ENCODE peak calls at places on chromosomes 12 and 14, in seven cellular contexts. G, T, D, M, I, Q and L are unnamed samples.

GRCh38 chr12:109221277-109221931 is 87.7 kb downstream of the FOXN4 start:
- DNase-seq in T (no peak), G (no peak), M (no peak), D (no peak), I (no peak), Q (no peak), L (no peak)

GRCh38 chr14:79749051-79749450 is 462.3 kb downstream of the DIO2 start:
- DNase-seq in G (no peak), I (no peak), M (no peak), D (no peak), T (no peak), Q (no peak), L (no peak)

GRCh38 chr14:73740921-73741326 is 26.7 kb upstream of the PNMA1 start:
- DNase-seq in G (peak), T (peak), Q (no peak), M (no peak), D (peak), I (no peak), L (peak)

GRCh38 chr14:105010106-105010505 is 10.8 kb downstream of the CDCA4 start:
- DNase-seq in Q (no peak), T (no peak), D (no peak), G (no peak), M (no peak), I (no peak), L (no peak)

GRCh38 chr14:65403231-65403630 is 9.3 kb upstream of the FUT8 start:
- DNase-seq in G (peak), T (peak), M (no peak), Q (no peak), I (no peak), D (no peak), L (peak)

GRCh38 chr14:37241206-37241605 is 43.5 kb downstream of the MIPOL1 start:
- DNase-seq in G (no peak), T (no peak), D (no peak), I (no peak), M (no peak), Q (no peak), L (no peak)

GRCh38 chr14:73744874-73745529 is 30.8 kb upstream of the PNMA1 start:
- DNase-seq in G (no peak), I (no peak), D (peak), Q (no peak), M (no peak), T (no peak), L (no peak)

GRCh38 chr14:87810711-87811110 is 182.3 kb downstream of the GALC start:
- DNase-seq in D (no peak), I (no peak), Q (no peak), G (no peak), T (no peak), M (no peak), L (no peak)

GRCh38 chr14:49218436-49219092 is 367.6 kb downstream of the RPS29 start:
- DNase-seq in I (no peak), D (no peak), G (no peak), T (peak), M (no peak), Q (no peak), L (no peak)

GRCh38 chr12:5623411-5623810 is 191.5 kb downstream of the NTF3 start:
- DNase-seq in M (no peak), G (no peak), T (no peak), D (no peak), Q (no peak), I (no peak), L (no peak)

GRCh38 chr14:99554184-99554583 is 49.8 kb downstream of the CCDC85C start:
- DNase-seq in G (no peak), I (no peak), D (peak), T (no peak), M (no peak), Q (peak), L (no peak)

GRCh38 chr14:100849432-100849831 is 23.5 kb downstream of the MEG3 start:
- DNase-seq in I (peak), Q (no peak), T (no peak), D (no peak), G (no peak), M (no peak), L (no peak)

GRCh38 chr12:53751336-53752191 is at the start of gene CISTR:
- DNase-seq in Q (peak), G (no peak), I (no peak), D (peak), T (no peak), M (peak), L (no peak)

GRCh38 chr12:6770600-6770999 is 1.7 kb upstream of the LAG3 start:
- DNase-seq in D (no peak), I (no peak), T (no peak), G (no peak), Q (no peak), M (no peak), L (no peak)

GRCh38 chr12:57740656-57741412 is 2.3 kb upstream of the AGAP2 start:
- DNase-seq in T (no peak), I (no peak), D (peak), Q (no peak), G (no peak), M (peak), L (no peak)

GRCh38 chr12:46572644-46573630 is 200.4 kb upstream of the SLC38A2 start:
- DNase-seq in D (no peak), M (no peak), Q (no peak), G (no peak), T (peak), I (no peak), L (no peak)

GRCh38 chr14:71478542-71478941 is 453.7 kb upstream of the RGS6 start:
- DNase-seq in Q (no peak), G (peak), T (peak), M (peak), I (peak), D (no peak), L (peak)

GRCh38 chr12:54404061-54405004 is 14.7 kb downstream of the ITGA5 start:
- DNase-seq in M (no peak), I (peak), Q (peak), D (no peak), T (peak), G (peak), L (peak)

GRCh38 chr14:94021001-94021400 is 5.1 kb upstream of the OTUB2 start:
- DNase-seq in I (peak), G (peak), T (peak), Q (no peak), M (no peak), D (no peak), L (no peak)

GRCh38 chr12:31035944-31036665 is 37.6 kb upstream of the DDX11 start:
- DNase-seq in Q (no peak), M (no peak), G (peak), D (no peak), T (no peak), I (peak), L (no peak)

GRCh38 chr14:23559010-23559920 is 3.2 kb downstream of the THTPA start:
- DNase-seq in G (peak), M (no peak), T (peak), Q (peak), D (no peak), I (peak), L (peak)

GRCh38 chr12:7856516-7856915 is 16.2 kb downstream of the SLC2A14 start:
- DNase-seq in D (no peak), M (no peak), Q (no peak), G (peak), T (no peak), I (peak), L (no peak)

GRCh38 chr12:76908303-76909017 is 29.6 kb upstream of the CSRP2 start:
- DNase-seq in I (no peak), Q (no peak), T (no peak), D (no peak), G (no peak), M (no peak), L (no peak)

GRCh38 chr12:50924439-50925341 is 27.7 kb upstream of the HIGD1C start:
- DNase-seq in M (peak), D (peak), I (peak), T (peak), Q (peak), G (peak), L (peak)

DNA sequence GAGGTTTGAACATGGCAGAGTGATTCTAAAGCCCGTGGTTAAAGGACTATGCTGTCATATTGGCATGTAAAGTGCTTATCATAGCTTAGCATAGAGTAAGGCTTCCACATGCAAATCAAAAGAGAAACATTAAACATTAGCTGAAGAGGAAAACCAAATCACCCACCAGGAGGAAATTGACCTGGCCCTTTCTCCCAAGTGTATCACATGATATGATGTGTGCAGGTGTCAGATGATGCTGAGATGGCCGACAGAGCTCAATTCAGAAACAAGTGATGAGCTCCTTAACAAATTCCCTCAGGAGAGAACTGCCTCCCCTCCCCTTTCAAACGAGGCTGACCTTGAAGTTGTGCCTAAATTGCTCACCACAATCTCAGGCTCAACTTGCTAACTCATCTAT is 217.1 kb upstream of the BTG1 start:
- DNase-seq in M (peak), Q (no peak), I (no peak), T (no peak), D (no peak), G (no peak), L (no peak)
- H3K4me3 ChIP-seq in M (peak), Q (no peak), I (no peak), T (no peak), D (no peak), G (no peak), L (no peak)

GRCh38 chr12:56256326-56256960 is 1.7 kb downstream of the ANKRD52 start:
- DNase-seq in M (no peak), Q (no peak), D (no peak), I (peak), T (peak), G (peak), L (peak)
- TF ChIP-seq CTCF in M (no peak), Q (no peak), D (no peak), I (no peak), T (no peak), G (no peak), L (peak)

DNA sequence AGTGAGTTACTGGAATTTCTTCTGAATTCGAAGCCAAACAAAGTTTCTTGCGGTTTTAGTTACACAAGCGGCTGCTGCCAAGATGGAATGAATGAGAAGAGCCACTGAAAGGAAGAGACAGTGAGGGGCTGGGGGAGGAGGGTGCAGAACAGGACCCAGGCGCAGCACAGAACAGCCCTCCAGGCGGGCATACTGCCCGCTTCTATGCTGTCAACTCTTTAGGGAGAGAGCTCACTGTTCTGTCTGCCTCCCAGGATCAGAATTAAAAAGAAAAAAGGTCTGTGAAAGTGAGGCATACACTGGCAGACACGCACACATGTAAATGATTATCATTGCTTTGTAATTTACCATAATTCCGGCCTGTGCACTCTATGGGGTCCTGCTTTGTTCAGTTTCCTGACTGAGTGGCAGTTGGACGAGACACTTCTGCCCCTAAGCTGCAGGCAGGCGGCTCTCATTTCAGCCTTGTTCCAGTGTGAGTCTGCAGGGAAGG is 231.6 kb downstream of the CACNA1C start:
- DNase-seq in I (peak), T (peak), Q (no peak), G (peak), D (no peak), M (no peak), L (peak)
- H3K4me3 ChIP-seq in I (no peak), T (no peak), Q (no peak), G (no peak), D (no peak), M (no peak), L (peak)

DNA sequence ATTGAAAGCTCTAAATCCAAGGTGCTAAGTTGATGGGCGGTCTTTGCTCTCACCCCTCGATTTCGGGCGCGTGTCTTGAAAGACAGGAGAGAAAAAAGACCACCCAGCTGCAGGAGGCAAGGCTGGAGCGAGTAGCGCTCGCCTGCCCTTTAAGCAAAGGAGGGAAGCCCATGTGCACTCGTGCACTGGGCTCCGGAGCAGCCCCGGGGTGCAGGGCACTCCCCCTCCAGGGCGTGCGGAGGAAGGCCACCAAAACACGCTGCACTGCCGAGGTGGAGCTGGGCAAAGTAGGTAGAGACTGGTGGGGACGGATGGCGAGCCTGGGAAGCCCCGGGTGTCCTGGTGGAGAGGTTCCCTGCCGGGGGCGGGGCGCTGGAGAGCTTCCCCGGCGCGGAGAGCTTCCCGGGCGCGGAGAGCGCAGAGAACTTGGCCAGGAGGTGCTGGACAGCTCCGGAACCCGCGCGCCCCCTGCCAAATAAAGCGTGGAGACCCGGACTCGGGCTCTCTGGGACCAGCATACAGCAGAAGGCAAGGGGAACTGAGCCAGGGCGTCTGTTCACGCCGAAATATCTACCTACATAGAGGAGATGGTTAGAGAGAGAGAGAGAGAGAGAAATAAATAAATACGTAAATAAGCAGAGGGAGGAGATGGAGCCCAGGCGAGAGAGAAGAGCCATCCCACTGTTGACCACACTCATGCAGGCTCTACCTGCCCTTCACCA is 600 bp upstream of the NELL2 start:
- DNase-seq in M (peak), D (peak), I (no peak), Q (peak), T (peak), G (peak), L (peak)
- TF ChIP-seq CTCF in M (peak), D (no peak), I (no peak), Q (no peak), T (peak), G (no peak), L (no peak)